ENCODE peak calls at places on chromosomes 12 and 14, in ten cellular contexts. C, A, X, D, Q, B, T, H, L and F are unnamed samples. For H3K36me3, the result is how much of the 10 kb centered on the place peaks cover.

GRCh38 chr12:6200266-6201198 is at the start of gene CD9:
- DNase-seq in Q (peak), T (peak), B (no peak), X (peak), L (peak), H (no peak), A (peak), C (peak), D (peak), F (peak)

GRCh38 chr12:124739953-124740561 is 123.6 kb downstream of the SCARB1 start:
- DNase-seq in T (peak), D (no peak), H (peak), B (no peak), C (no peak), L (no peak), X (no peak), Q (no peak), A (no peak), F (no peak)

GRCh38 chr14:37056473-37056872 is 115.9 kb downstream of the SLC25A21 start:
- DNase-seq in T (no peak), H (peak), A (no peak), L (no peak), B (peak), X (no peak), Q (no peak), C (no peak), D (peak), F (peak)

GRCh38 chr14:53551862-53552261 is 398.7 kb upstream of the DDHD1 start:
- DNase-seq in A (no peak), C (no peak), L (no peak), T (no peak), X (no peak), D (no peak), B (no peak), Q (no peak), H (no peak), F (no peak)

GRCh38 chr12:87254371-87255030 is 774.7 kb downstream of the C12orf50 start:
- DNase-seq in Q (no peak), A (no peak), X (no peak), H (no peak), L (no peak), D (no peak), T (no peak), C (no peak), B (no peak), F (no peak)

GRCh38 chr12:10220398-10221077 is 7.9 kb downstream of the GABARAPL1 start:
- DNase-seq in T (peak), X (peak), H (peak), D (peak), L (no peak), B (peak), C (no peak), A (peak), Q (no peak), F (peak)

GRCh38 chr12:117120787-117121186 is 21.6 kb upstream of the TESC start:
- DNase-seq in T (no peak), A (no peak), B (no peak), L (peak), Q (no peak), D (no peak), C (no peak), H (no peak), X (no peak), F (no peak)

GRCh38 chr12:105561981-105562726 is 231.7 kb downstream of the C12orf75 start:
- DNase-seq in B (peak), C (no peak), A (peak), L (no peak), T (peak), X (peak), Q (no peak), D (peak), H (peak), F (peak)

GRCh38 chr12:48997719-48998496 is 1.3 kb downstream of the DDN start:
- DNase-seq in X (peak), D (no peak), L (no peak), Q (no peak), C (no peak), H (no peak), B (no peak), T (peak), A (no peak), F (no peak)

GRCh38 chr12:19755141-19755540 is 315.8 kb downstream of the AEBP2 start:
- DNase-seq in D (no peak), T (no peak), L (no peak), A (no peak), C (no peak), Q (no peak), B (no peak), X (no peak), H (no peak), F (no peak)

GRCh38 chr14:101083564-101084435 is 180.3 kb upstream of the RTL1 start:
- DNase-seq in D (peak), T (no peak), H (no peak), B (no peak), A (peak), Q (no peak), X (no peak), L (peak), C (no peak), F (peak)

GRCh38 chr14:59482471-59483331 is 1.5 kb downstream of the L3HYPDH start:
- DNase-seq in T (no peak), B (peak), C (no peak), X (no peak), Q (peak), H (peak), D (peak), L (no peak), A (no peak), F (peak)

GRCh38 chr14:59482120-59482434 is 2.1 kb downstream of the L3HYPDH start:
- DNase-seq in C (no peak), Q (no peak), X (no peak), T (no peak), A (no peak), B (no peak), L (no peak), D (no peak), H (no peak), F (peak)

GRCh38 chr14:59483360-59483759 is 848 bp downstream of the L3HYPDH start:
- DNase-seq in B (peak), L (no peak), X (peak), A (no peak), T (no peak), H (peak), D (peak), C (no peak), Q (no peak), F (peak)

GRCh38 chr14:59483819-59484610 is at the start of the genes JKAMP and L3HYPDH:
- DNase-seq in A (peak), B (peak), X (peak), D (peak), T (peak), L (peak), C (peak), H (peak), Q (peak), F (peak)

GRCh38 chr14:59481407-59482119 is 2.6 kb downstream of the L3HYPDH start:
- DNase-seq in L (no peak), C (no peak), T (no peak), D (peak), A (no peak), H (peak), B (peak), X (no peak), Q (no peak), F (no peak)
- H3K4me3 ChIP-seq in L (no peak), C (no peak), T (no peak), D (peak), A (no peak), H (peak), B (peak), X (peak), Q (peak), F (peak)

DNA sequence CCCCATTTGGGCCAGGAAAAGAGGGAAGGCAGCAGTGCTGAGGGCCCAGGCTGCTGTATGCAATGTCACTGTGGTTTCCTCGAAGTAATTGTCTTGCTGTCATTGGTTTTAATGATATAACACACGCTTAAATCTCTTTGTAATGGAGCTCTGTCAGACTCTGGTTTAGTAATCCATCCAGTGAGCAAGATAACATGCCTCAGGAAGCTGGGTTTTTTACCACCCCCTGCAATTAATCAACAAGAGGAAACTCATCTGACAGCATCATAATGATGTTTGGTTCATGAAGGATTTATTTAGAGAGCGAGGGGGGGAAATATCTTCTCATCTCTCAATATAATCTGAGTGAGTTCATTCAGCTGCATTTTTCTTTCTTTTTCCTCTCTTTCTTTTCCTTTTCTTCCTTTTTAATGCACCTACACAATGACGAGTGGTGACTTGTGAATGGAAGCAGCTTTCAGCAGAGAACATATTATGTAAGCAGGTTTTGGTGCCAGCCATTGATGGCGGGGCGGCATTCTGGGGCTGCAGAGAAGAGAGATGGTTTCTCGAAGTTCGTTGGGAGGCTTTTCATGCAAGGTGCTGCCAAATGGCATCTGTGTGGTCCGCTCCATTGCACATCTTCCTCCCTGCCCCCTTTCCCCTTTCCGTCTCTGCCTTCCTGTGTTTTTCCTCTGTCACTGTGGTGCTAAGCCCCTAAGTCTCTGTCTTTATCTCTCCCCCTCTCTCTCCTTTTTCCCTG is 6.6 kb downstream of the RPH3A start:
- DNase-seq in T (no peak), X (no peak), H (no peak), D (no peak), A (no peak), Q (no peak), L (no peak), B (no peak), C (no peak), F (no peak)
- H3K36me3 ChIP-seq in T (under half), X (under half), H (under half), D (under half), A (under half), Q (under half), L (under half), B (under half), C (under half), F (under half)

GRCh38 chr12:1934068-1934467 is 15.6 kb upstream of the CACNA2D4 start:
- DNase-seq in H (no peak), C (no peak), T (peak), B (no peak), L (no peak), D (no peak), X (no peak), Q (no peak), A (no peak), F (no peak)
- H3K4me3 ChIP-seq in H (no peak), C (no peak), T (no peak), B (no peak), L (no peak), D (no peak), X (no peak), Q (no peak), A (no peak), F (no peak)

GRCh38 chr14:88488897-88489296 is 65.9 kb downstream of the PTPN21 start:
- DNase-seq in A (no peak), X (no peak), C (no peak), L (no peak), Q (no peak), T (no peak), B (no peak), H (no peak), D (no peak), F (no peak)
- H3K36me3 ChIP-seq in A (under half), X (under half), C (under half), L (under half), Q (under half), T (under half), B (under half), H (under half), D (under half), F (under half)

DNA sequence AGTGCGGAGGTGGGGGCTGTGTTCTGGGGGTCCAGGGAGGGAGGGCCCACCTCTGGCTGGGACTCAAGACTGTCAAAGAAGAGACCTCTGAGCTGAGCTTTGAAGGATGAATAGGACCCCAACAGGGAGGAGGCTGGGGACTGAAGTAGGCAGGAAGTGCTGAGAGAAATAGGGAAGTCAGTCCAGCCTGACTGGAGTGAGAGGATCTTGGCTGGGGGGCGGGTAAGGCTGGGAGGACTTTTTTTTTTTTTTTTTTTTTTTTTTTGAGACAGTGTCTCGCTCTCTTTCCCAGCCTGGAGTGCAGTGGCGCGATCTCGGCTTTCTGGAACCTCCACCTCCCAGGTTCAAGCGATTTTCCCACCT is 8.0 kb upstream of the RACGAP1 start:
- DNase-seq in T (no peak), Q (no peak), B (no peak), A (no peak), C (no peak), D (no peak), X (no peak), L (no peak), H (no peak), F (no peak)
- H3K4me3 ChIP-seq in T (no peak), Q (no peak), B (no peak), A (no peak), C (no peak), D (no peak), X (peak), L (peak), H (no peak), F (no peak)

GRCh38 chr12:113289361-113289760 is 45.5 kb downstream of the SLC8B1 start:
- DNase-seq in L (no peak), Q (no peak), D (no peak), H (peak), X (no peak), A (no peak), B (no peak), C (no peak), T (no peak), F (no peak)
- H3K36me3 ChIP-seq in L (half or more), Q (under half), D (under half), H (under half), X (under half), A (under half), B (under half), C (under half), T (half or more), F (under half)